ENCODE peak calls at places on chromosomes 7 and 10, in four cellular contexts. N is NCI-H2029 treated with DMSO at 0.1 percent for 48 hours; M is activated CD8-positive, alpha-beta memory T cell treated with anti-CD3 and anti-CD28 coated beads, Interleukin-2, amount 50 U/mL, for 48 hours; K is NCI-H774. W is an unnamed sample.

GRCh38 chr10:113076949-113077348 is 126.9 kb downstream of the TCF7L2 start:
- DNase-seq in N (no peak), K (no peak), M (no peak), W (no peak)

GRCh38 chr10:12097791-12098190 is 29.0 kb downstream of the DHTKD1 start:
- DNase-seq in M (no peak), K (peak; percentile 48), N (peak; percentile 44), W (no peak)

GRCh38 chr7:27714831-27715444 is 25.0 kb upstream of the TAX1BP1 start:
- DNase-seq in K (no peak), N (no peak), M (no peak), W (no peak)

GRCh38 chr7:34939175-34939574 is 98.1 kb downstream of the DPY19L1 start:
- DNase-seq in M (no peak), N (no peak), K (no peak), W (no peak)

GRCh38 chr7:152989889-152990380 is 230.4 kb downstream of the ACTR3B start:
- DNase-seq in M (no peak), N (no peak), K (no peak), W (no peak)

GRCh38 chr7:16630654-16631053 is 14.9 kb downstream of the ANKMY2 start:
- DNase-seq in M (no peak), K (no peak), N (no peak), W (no peak)

GRCh38 chr10:74419491-74420466 is 268.8 kb downstream of the ADK start:
- DNase-seq in K (peak; percentile 23), N (peak; percentile 10), M (no peak), W (no peak)

GRCh38 chr7:46032936-46033335 is 111.9 kb upstream of the IGFBP3 start:
- DNase-seq in M (no peak), N (no peak), K (no peak), W (no peak)

GRCh38 chr7:27101906-27102577 is 441 bp downstream of the HOXA2 start:
- DNase-seq in M (no peak), K (no peak), N (no peak), W (no peak)

W was measured in vagina.